ENCODE peak calls at places on chromosomes 7 and 10, in four cellular contexts. E is erythroblast, J is adrenal gland, Z is lower leg skin. A is an unnamed sample.

GRCh38 chr7:6032167-6032566 is 991 bp downstream of the ANKRD61 start:
- DNase-seq in E (peak; percentile 87), J (no peak), Z (no peak), A (no peak)

GRCh38 chr10:92729886-92730285 is 40.1 kb downstream of the HHEX start:
- DNase-seq in Z (no peak), J (no peak), E (no peak), A (no peak)

GRCh38 chr10:46544989-46545791 is 11.3 kb downstream of the GPRIN2 start:
- DNase-seq in E (peak; percentile 43), Z (peak; percentile 86), J (peak; percentile 14), A (peak; percentile 89)

GRCh38 chr10:79022565-79023488 is 45.9 kb upstream of the ZMIZ1 start:
- DNase-seq in E (peak; percentile 68), Z (peak; percentile 76), J (peak; percentile 45), A (peak; percentile 32)

GRCh38 chr7:117085275-117085674 is 132.0 kb downstream of the ST7 start:
- DNase-seq in Z (no peak), J (no peak), E (no peak), A (no peak)

GRCh38 chr7:156549636-156550035 is 90.9 kb upstream of the RNF32 start:
- DNase-seq in Z (no peak), E (no peak), J (no peak), A (no peak)

GRCh38 chr7:79458796-79459195 is 5.3 kb upstream of the MAGI2 start:
- DNase-seq in J (no peak), Z (no peak), E (no peak), A (no peak)

GRCh38 chr10:12712284-12712983 is 289.1 kb downstream of the CCDC3 start:
- DNase-seq in J (no peak), E (no peak), Z (no peak), A (no peak)

GRCh38 chr7:27397503-27397902 is 154.9 kb downstream of the EVX1 start:
- DNase-seq in Z (no peak), E (no peak), J (no peak), A (no peak)

GRCh38 chr7:26393855-26394254 is 102.2 kb downstream of the SNX10 start:
- DNase-seq in Z (no peak), E (no peak), J (no peak), A (no peak)

GRCh38 chr7:98807306-98807880 is 62.4 kb downstream of the TMEM130 start:
- DNase-seq in E (no peak), Z (no peak), J (no peak), A (no peak)

DNA sequence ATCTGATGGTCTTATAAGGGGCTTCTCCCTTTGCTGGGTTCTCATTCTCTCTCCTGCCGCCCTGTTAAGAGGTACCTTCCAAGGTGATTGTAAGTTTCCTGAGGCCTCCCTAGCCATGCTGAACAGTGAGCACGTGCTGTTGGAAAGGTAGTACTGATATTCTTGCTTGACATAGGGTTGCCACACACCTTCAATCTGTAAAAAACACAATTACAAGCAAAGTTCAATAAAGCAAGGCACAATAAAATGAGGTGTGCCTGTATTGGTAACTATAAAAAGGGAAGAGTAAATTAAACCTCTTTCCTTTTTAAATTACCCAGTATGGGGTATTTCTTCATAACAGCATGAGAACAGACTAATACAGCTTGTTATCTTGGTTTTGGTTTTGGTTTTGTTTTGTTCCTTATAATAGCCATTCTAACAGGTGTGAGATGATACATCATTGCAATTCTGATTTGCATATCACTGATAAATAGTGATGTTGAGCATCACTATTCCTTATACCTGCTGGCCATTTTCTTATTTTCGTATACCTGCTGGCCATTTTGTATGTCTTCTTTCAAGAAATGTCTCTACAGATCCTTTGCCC is 164.9 kb upstream of the TRIM24 start:
- DNase-seq in E (no peak), Z (no peak), J (no peak), A (no peak)
- TF ChIP-seq POLR2A in E (no peak), Z (no peak), J (no peak), A (no peak)

GRCh38 chr10:122795924-122796323 is 49.7 kb downstream of the CUZD1 start:
- DNase-seq in J (no peak), Z (no peak), E (no peak), A (no peak)
- TF ChIP-seq POLR2A in J (no peak), Z (no peak), E (no peak), A (no peak)

GRCh38 chr10:122845783-122846332 is at the start of gene CUZD1:
- DNase-seq in Z (no peak), E (no peak), J (no peak), A (no peak)
- TF ChIP-seq POLR2A in Z (no peak), E (no peak), J (no peak), A (no peak)

DNA sequence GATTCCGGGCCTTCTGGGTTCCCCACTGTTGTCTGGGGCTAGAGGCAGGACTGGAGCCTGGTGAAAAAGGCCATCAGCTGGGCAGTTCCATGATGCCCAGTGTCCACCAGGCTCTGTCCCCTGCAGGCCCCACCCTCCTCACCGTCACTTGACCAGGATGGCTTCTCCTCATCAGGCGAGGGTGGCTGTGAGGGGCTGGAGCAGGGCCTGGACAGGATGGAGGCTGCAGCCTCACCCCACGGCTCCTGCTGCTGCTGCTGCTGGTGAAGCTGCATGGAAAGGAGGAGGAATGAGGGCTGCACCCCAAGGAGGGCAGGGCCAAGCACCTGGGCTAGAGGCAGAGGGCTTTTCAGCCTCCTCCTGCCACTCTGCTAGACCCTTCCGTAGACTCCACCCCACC is 8.3 kb downstream of the ATG9B start:
- DNase-seq in J (no peak), Z (no peak), E (no peak), A (no peak)
- TF ChIP-seq POLR2A in J (no peak), Z (no peak), E (no peak), A (no peak)

GRCh38 chr10:80205478-80206276 is at the start of gene ANXA11:
- DNase-seq in E (peak; percentile 83), J (peak; percentile 79), Z (peak; percentile 96), A (peak; percentile 82)

GRCh38 chr10:80204801-80205477 is 398 bp downstream of the ANXA11 start:
- DNase-seq in E (peak; percentile 52), J (no peak), Z (no peak), A (no peak)

GRCh38 chr10:80203835-80204148 is 1.5 kb downstream of the ANXA11 start:
- DNase-seq in E (no peak), Z (no peak), J (no peak), A (no peak)

GRCh38 chr10:80202934-80203834 is 2.2 kb downstream of the ANXA11 start:
- DNase-seq in E (peak; percentile 45), J (peak; percentile 61), Z (no peak), A (peak; percentile 75)

DNA sequence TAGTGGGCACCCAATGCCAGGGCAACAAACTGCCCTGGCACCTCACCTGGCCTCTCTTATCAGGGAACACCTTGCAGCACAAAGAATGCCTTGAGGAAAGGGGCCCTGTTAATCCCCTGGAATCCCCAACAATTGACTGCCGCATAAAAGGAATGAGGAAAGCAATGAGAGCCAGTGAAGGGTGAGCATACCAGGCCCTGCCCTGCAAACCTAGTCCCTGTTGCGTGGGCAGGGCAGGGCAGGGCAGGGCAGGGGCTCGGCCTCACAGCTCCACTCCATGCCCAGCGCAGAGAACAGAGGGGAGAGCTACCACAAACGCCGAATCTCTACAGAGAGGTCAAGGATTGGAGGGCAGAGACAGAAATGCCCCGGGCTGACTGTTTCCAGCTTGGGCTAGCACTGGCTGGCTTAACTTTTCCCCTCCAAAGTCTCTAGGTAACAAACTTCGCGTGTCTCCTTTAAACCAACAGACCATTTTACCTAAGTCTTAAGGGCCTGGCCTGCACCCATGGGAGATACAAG is 1.1 kb downstream of the ANXA11 start:
- DNase-seq in J (no peak), E (peak; percentile 40), Z (no peak), A (peak; percentile 28)
- TF ChIP-seq POLR2A in J (no peak), E (no peak), Z (no peak), A (no peak)

GRCh38 chr10:60943372-60944158 is 420 bp downstream of the RHOBTB1 start:
- DNase-seq in Z (peak; percentile 91), J (peak; percentile 74), E (peak; percentile 58), A (peak; percentile 70)
- TF ChIP-seq POLR2A in Z (no peak), J (peak; percentile 4), E (no peak), A (peak; percentile 69)

GRCh38 chr7:149772821-149773425 is 465 bp downstream of the ZNF467 start:
- DNase-seq in Z (peak; percentile 85), J (no peak), E (peak; percentile 30), A (no peak)

GRCh38 chr7:149772236-149772820 is 1.1 kb downstream of the ZNF467 start:
- DNase-seq in Z (peak; percentile 89), J (no peak), E (no peak), A (no peak)

GRCh38 chr7:149771199-149771636 is 2.2 kb downstream of the ZNF467 start:
- DNase-seq in Z (peak; percentile 89), J (peak; percentile 30), E (no peak), A (no peak)

GRCh38 chr7:149770728-149771127 is 2.7 kb downstream of the ZNF467 start:
- DNase-seq in J (peak; percentile 5), E (no peak), Z (no peak), A (no peak)

DNA sequence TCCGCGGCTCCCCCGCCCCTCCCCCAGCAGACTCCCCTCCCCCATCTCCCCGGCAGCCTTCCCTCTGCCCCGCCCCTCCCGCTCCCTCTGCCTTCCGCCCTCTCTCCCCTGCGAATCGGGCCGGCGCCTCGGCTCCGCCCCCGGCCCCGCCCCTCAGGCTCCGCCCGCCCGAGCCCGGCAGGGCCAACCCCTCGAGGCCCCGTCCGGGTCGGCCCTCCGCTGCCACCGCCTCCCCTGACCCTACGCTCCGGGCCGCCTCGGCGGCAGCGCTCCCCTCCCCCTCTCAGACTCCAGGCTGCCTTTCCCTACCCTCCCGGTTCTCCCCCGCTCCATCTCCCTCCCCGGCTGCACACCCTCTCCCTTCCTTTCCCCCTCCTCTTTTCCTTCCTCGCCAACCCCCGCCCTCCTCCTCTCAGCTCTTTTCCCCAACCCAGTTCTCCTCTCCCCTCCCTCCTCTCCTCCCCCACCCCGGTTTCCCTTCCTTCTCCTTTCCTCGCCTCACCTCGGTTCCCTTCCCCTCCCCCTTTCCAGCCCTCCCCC is 1.6 kb downstream of the ZNF467 start:
- DNase-seq in J (peak; percentile 89), Z (peak; percentile 98), E (peak; percentile 89), A (peak; percentile 88)
- TF ChIP-seq POLR2A in J (no peak), Z (no peak), E (no peak), A (no peak)

GRCh38 chr10:73799899-73800559 is 11.4 kb downstream of the NDST2 start:
- DNase-seq in Z (no peak), E (no peak), J (no peak), A (no peak)

GRCh38 chr10:73802276-73802991 is 9.0 kb downstream of the NDST2 start:
- DNase-seq in Z (no peak), J (no peak), E (no peak), A (no peak)

GRCh38 chr10:73800560-73801252 is 10.7 kb downstream of the NDST2 start:
- DNase-seq in E (no peak), Z (no peak), J (no peak), A (no peak)

GRCh38 chr10:73798927-73799563 is 12.4 kb downstream of the NDST2 start:
- DNase-seq in J (no peak), E (no peak), Z (no peak), A (no peak)

GRCh38 chr10:73801253-73801590 is 10.2 kb downstream of the NDST2 start:
- DNase-seq in E (no peak), J (no peak), Z (no peak), A (no peak)
- TF ChIP-seq POLR2A in E (no peak), J (no peak), Z (no peak), A (no peak)

A was measured in A549.